ENCODE peak calls at places on chromosomes 7 and 10, in seven cellular contexts. T is neuronal stem cell, A is H9, I is IMR-90, K is H1, H is mesenchymal stem cell, L is mesendoderm. W is an unnamed sample.

GRCh38 chr10:103843854-103844567 is 11.4 kb downstream of the SH3PXD2A start:
- DNase-seq in T (no peak), A (no peak), I (peak), K (no peak), H (no peak), L (no peak), W (no peak)

GRCh38 chr10:66259836-66260235 is 666.0 kb upstream of the LRRTM3 start:
- DNase-seq in T (no peak), A (no peak), I (no peak), K (no peak), H (no peak), L (no peak), W (no peak)

GRCh38 chr10:3887885-3888476 is 103.0 kb upstream of the KLF6 start:
- DNase-seq in T (peak), A (peak), I (peak), K (peak), H (peak), L (peak), W (peak)

GRCh38 chr10:131844546-131845084 is 56.2 kb upstream of the PPP2R2D start:
- DNase-seq in T (no peak), A (peak), I (no peak), K (no peak), H (no peak), L (no peak), W (no peak)

GRCh38 chr7:101410743-101411476 is 48.2 kb downstream of the COL26A1 start:
- DNase-seq in T (peak), A (peak), I (no peak), K (peak), H (peak), L (peak), W (peak)

GRCh38 chr7:137681657-137682562 is 164.9 kb downstream of the DGKI start:
- DNase-seq in T (no peak), A (no peak), I (peak), K (no peak), H (peak), L (no peak), W (peak)

GRCh38 chr7:26156454-26157365 is 4.7 kb downstream of the NFE2L3 start:
- DNase-seq in T (no peak), A (no peak), I (peak), K (no peak), H (peak), L (peak), W (peak)

GRCh38 chr10:3584926-3585784 is 199.9 kb downstream of the KLF6 start:
- DNase-seq in T (no peak), A (no peak), I (no peak), K (no peak), H (no peak), L (no peak), W (peak)

GRCh38 chr7:146565872-146566271 is 449.3 kb downstream of the CNTNAP2 start:
- DNase-seq in T (no peak), A (peak), I (no peak), K (peak), H (no peak), L (no peak), W (no peak)

GRCh38 chr10:62050941-62051433 is 149.5 kb downstream of the ARID5B start:
- DNase-seq in T (no peak), A (no peak), I (peak), K (no peak), H (peak), L (peak), W (peak)

GRCh38 chr10:98425511-98426352 is 10.8 kb upstream of the PYROXD2 start:
- DNase-seq in T (peak), A (peak), I (peak), K (no peak), H (peak), L (peak), W (peak)
- H3K23ac ChIP-seq in T (no peak), A (no peak), I (no peak), K (no peak), H (no peak), L (no peak), W (no peak)

GRCh38 chr10:22103701-22104100 is 100.2 kb upstream of the DNAJC1 start:
- DNase-seq in T (no peak), A (no peak), I (no peak), K (no peak), H (no peak), L (peak), W (peak)
- H3K23ac ChIP-seq in T (no peak), A (no peak), I (no peak), K (no peak), H (no peak), L (no peak), W (no peak)

DNA sequence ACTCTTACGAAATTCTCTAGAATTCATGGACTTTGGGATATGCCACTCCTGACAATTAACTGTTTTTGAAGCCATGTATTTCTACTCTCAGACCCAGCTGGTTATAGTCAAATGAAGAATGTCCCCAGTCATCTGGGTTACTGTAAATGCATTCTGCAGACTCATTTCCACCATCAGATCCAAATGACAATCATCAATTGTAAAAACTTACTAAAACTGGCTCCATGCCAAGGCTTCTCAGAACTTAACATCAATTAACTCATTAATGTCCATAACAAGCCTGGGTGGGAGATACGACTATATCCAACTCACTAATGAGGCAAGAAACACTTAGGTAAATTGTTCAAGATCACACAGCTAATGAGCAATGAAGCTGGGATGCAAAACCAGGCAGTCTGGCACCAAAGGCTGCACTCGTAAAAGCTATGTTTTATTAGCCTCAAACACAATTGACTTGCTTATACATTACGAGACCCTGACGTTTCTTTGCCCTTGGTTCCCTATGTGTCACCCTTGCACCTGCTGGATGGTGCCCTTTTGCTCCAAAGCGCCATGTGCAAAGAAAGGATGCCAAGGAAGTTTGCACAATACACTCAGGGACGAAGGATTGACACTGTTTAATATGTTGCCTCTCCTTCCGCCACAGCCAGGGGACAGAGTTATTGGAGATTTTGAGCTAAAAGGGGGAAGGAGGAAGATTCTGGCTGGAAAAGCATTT is 250.3 kb downstream of the ELMO1 start:
- DNase-seq in T (no peak), A (no peak), I (no peak), K (no peak), H (no peak), L (no peak), W (no peak)
- H3K23ac ChIP-seq in T (no peak), A (no peak), I (no peak), K (no peak), H (no peak), L (no peak), W (no peak)

DNA sequence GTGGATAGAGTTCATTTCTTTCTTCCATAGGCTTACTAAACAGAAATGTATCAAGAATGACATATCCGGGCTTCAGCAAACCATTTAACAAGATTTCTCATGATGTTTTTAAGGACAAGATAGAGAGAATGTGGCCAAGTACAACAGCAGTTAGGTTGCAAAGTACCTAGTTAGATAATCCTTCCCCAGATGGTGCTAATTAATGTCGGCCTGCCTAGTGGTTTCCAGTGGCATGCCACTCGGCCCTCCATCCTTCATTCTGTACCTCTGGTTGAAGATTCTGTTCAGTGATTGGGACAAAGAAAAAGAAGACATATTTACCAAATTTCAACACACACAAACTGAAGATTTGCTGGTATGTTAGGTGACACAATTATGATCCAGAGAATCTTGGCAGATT is 212.1 kb downstream of the MACC1 start:
- DNase-seq in T (no peak), A (no peak), I (no peak), K (no peak), H (no peak), L (no peak), W (no peak)
- H3K23ac ChIP-seq in T (no peak), A (no peak), I (no peak), K (no peak), H (no peak), L (no peak), W (no peak)

GRCh38 chr7:47658886-47659635 is 77.2 kb upstream of the TNS3 start:
- DNase-seq in T (no peak), A (no peak), I (no peak), K (no peak), H (no peak), L (no peak), W (no peak)

GRCh38 chr7:47661051-47661714 is 79.3 kb upstream of the TNS3 start:
- DNase-seq in T (no peak), A (no peak), I (no peak), K (no peak), H (no peak), L (no peak), W (no peak)

GRCh38 chr7:47657126-47657525 is 75.2 kb upstream of the TNS3 start:
- DNase-seq in T (no peak), A (no peak), I (no peak), K (no peak), H (no peak), L (no peak), W (no peak)

GRCh38 chr7:47663239-47663638 is 81.3 kb upstream of the TNS3 start:
- DNase-seq in T (no peak), A (no peak), I (no peak), K (no peak), H (no peak), L (no peak), W (no peak)

DNA sequence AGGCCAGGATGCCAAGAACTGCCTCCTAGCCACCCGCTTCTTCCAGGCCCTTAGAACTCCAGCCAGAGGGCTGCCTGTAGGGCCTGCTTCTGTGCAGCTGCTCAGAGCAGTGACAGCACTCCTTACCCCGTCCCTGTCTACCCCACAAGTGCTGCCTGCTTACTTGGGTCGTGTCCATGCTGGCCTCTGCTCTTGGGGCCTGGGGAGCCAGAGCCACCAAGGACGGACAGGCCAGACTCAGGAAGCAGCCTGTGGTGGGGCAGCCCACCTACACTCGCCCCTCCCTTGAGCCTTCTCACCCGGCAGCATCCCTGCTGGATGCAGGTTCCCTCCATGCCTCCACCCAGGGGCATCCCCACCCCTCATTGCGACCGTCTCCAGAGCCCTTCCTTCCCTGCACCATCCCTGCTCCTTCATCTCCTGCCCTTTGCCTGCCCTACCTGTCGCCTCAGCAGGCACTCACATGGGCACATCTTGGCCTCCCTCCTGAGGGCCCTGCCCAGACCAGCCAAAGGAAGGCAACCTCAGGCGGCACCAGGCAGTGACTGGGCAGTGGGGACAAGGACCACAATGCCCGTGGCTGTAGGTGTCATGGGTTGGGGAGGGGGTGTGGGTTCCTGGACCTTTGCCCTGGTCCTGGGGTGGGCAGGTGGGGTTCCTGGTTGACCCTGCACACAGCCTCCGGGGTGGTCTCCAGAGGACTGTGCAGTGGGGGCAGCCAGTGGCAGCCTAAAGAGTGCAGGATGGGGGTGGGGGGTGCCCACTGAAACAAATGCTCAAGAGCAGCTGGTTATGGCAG is 78.0 kb upstream of the TNS3 start:
- DNase-seq in T (no peak), A (no peak), I (no peak), K (no peak), H (no peak), L (no peak), W (no peak)
- H3K23ac ChIP-seq in T (peak), A (no peak), I (no peak), K (no peak), H (no peak), L (no peak), W (no peak)

W was measured in trophoblast cell.